ENCODE peak calls at places on chromosomes 1 and 21, in four cellular contexts. B is K562, Q is HepG2, A is GM12878. Z is an unnamed sample.

GRCh38 chr1:19113362-19114092 is 96.5 kb downstream of the UBR4 start:
- DNase-seq in Q (peak), A (no peak), B (peak), Z (peak)

GRCh38 chr1:210467440-210468040 is 138.8 kb downstream of the HHAT start:
- DNase-seq in A (no peak), Q (no peak), B (no peak), Z (no peak)

GRCh38 chr1:39205102-39205780 is 746 bp downstream of the MACF1 start:
- DNase-seq in A (no peak), B (peak), Q (no peak), Z (no peak)

GRCh38 chr1:8027748-8028631 is 1.9 kb upstream of the ERRFI1 start:
- DNase-seq in B (no peak), A (no peak), Q (peak), Z (no peak)

GRCh38 chr1:46479744-46480350 is 9.8 kb upstream of the DMBX1 start:
- DNase-seq in A (no peak), B (no peak), Q (no peak), Z (no peak)

GRCh38 chr1:24266398-24266941 is 52.7 kb upstream of the GRHL3 start:
- DNase-seq in Q (peak), A (no peak), B (peak), Z (no peak)

GRCh38 chr21:32306021-32306780 is 7.5 kb downstream of the MRAP start:
- DNase-seq in A (no peak), B (no peak), Q (peak), Z (peak)

GRCh38 chr1:235624751-235625192 is 24.8 kb downstream of the GNG4 start:
- DNase-seq in B (no peak), Q (no peak), A (no peak), Z (no peak)

GRCh38 chr1:14451217-14451616 is 147.3 kb upstream of the KAZN start:
- DNase-seq in Q (no peak), A (no peak), B (no peak), Z (no peak)

GRCh38 chr1:180267761-180268555 is 37.9 kb downstream of the LHX4 start:
- DNase-seq in B (peak), Q (no peak), A (no peak), Z (no peak)

GRCh38 chr1:244833734-244834595 is 1.5 kb upstream of the COX20 start:
- DNase-seq in B (peak), Q (peak), A (no peak), Z (peak)

GRCh38 chr1:115732307-115732706 is 36.2 kb downstream of the CASQ2 start:
- DNase-seq in A (no peak), Q (no peak), B (no peak), Z (no peak)

GRCh38 chr21:36235058-36235582 is 78.5 kb downstream of the DOP1B start:
- DNase-seq in Q (peak), B (no peak), A (no peak), Z (no peak)

GRCh38 chr1:59716551-59717231 is 98.1 kb upstream of the HOOK1 start:
- DNase-seq in Q (no peak), B (no peak), A (no peak), Z (no peak)

GRCh38 chr1:184210822-184211221 is 159.3 kb downstream of the TSEN15 start:
- DNase-seq in A (no peak), Q (no peak), B (no peak), Z (no peak)

GRCh38 chr1:33930346-33931114 is 66.7 kb downstream of the HMGB4 start:
- DNase-seq in A (no peak), B (no peak), Q (no peak), Z (no peak)

GRCh38 chr1:17089496-17089895 is 29.8 kb downstream of the PADI2 start:
- DNase-seq in Q (no peak), B (no peak), A (no peak), Z (no peak)

GRCh38 chr1:55612988-55613387 is 397.8 kb upstream of the USP24 start:
- DNase-seq in A (no peak), Q (no peak), B (no peak), Z (no peak)

GRCh38 chr21:45543371-45543709 is 1.1 kb upstream of the SLC19A1 start:
- DNase-seq in A (no peak), Q (no peak), B (no peak), Z (no peak)

GRCh38 chr1:223266632-223267172 is 97.3 kb downstream of the SUSD4 start:
- DNase-seq in A (no peak), Q (no peak), B (no peak), Z (no peak)

GRCh38 chr1:107935396-107936064 is 29.4 kb downstream of the VAV3 start:
- DNase-seq in Q (no peak), A (peak), B (no peak), Z (no peak)

GRCh38 chr21:14273736-14274538 is 58.0 kb downstream of the RBM11 start:
- DNase-seq in B (peak), A (no peak), Q (no peak), Z (no peak)

GRCh38 chr1:217713223-217713622 is 82.1 kb downstream of the SPATA17 start:
- DNase-seq in B (no peak), A (no peak), Q (no peak), Z (no peak)

GRCh38 chr1:186026946-186027345 is 292.8 kb downstream of the HMCN1 start:
- DNase-seq in Q (no peak), A (no peak), B (no peak), Z (no peak)

GRCh38 chr1:24695202-24695974 is 49.9 kb upstream of the CLIC4 start:
- DNase-seq in Q (no peak), B (peak), A (no peak), Z (no peak)

GRCh38 chr1:78095618-78096416 is 50.1 kb downstream of the GIPC2 start:
- DNase-seq in B (no peak), A (no peak), Q (no peak), Z (no peak)

GRCh38 chr1:170494369-170494768 is 37.6 kb upstream of the GORAB start:
- DNase-seq in A (no peak), B (no peak), Q (no peak), Z (no peak)

GRCh38 chr1:184838374-184838995 is 83.8 kb upstream of the EDEM3 start:
- DNase-seq in A (no peak), B (no peak), Q (no peak), Z (no peak)

GRCh38 chr1:225044258-225044657 is 114.8 kb downstream of the DNAH14 start:
- DNase-seq in Q (peak), A (no peak), B (no peak), Z (no peak)

GRCh38 chr1:235783148-235783776 is 83.4 kb downstream of the LYST start:
- DNase-seq in Q (peak), A (no peak), B (peak), Z (peak)

GRCh38 chr1:66671472-66671871 is 80.8 kb upstream of the DYNLT5 start:
- DNase-seq in Q (no peak), A (no peak), B (no peak), Z (no peak)

GRCh38 chr1:210483821-210484220 is 155.1 kb downstream of the HHAT start:
- DNase-seq in B (no peak), A (no peak), Q (no peak), Z (no peak)

GRCh38 chr1:218527737-218528136 is 182.6 kb downstream of the TGFB2 start:
- DNase-seq in Q (no peak), A (no peak), B (no peak), Z (no peak)

GRCh38 chr1:119779869-119780356 is 11.2 kb upstream of the HMGCS2 start:
- DNase-seq in B (no peak), A (no peak), Q (no peak), Z (no peak)

GRCh38 chr1:203649551-203650011 is 22.9 kb downstream of the ATP2B4 start:
- DNase-seq in A (no peak), B (no peak), Q (no peak), Z (no peak)

GRCh38 chr1:156772728-156773497 is 5.6 kb downstream of the PRCC start:
- DNase-seq in Q (no peak), A (no peak), B (peak), Z (no peak)

GRCh38 chr1:94286864-94287437 is 49.6 kb upstream of the ARHGAP29 start:
- DNase-seq in A (no peak), Q (no peak), B (no peak), Z (no peak)

GRCh38 chr1:157773723-157774350 is 3.1 kb downstream of the FCRL2 start:
- DNase-seq in A (no peak), Q (peak), B (peak), Z (peak)

DNA sequence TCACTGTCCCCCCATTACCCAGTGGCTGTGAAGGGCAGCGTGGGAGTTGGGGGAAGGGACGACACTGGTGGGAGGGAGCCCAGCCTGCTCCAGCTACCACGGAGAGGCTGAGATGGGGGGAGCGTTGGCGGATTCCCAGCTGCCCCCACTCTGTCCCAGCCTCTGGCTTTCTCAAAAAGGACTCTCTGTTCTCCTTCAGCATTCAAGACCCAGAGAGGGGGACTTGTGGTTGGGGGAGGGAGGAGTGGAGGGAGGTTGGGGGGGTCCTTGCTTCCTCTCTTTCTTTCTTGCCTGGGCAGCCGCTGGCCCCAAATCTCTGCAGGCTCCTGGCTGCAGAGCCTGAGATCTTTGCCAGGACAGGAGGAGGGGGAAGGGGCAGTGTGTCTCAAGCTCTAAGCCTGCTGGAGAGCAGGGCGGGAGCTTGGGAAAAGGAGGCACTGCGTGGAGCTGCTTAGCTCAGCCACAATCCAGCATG is 2.2 kb downstream of the ATP1A2 start:
- DNase-seq in B (no peak), Q (no peak), A (no peak), Z (no peak)
- TF ChIP-seq BHLHE40 in B (no peak), Q (no peak), A (no peak), Z (no peak)

DNA sequence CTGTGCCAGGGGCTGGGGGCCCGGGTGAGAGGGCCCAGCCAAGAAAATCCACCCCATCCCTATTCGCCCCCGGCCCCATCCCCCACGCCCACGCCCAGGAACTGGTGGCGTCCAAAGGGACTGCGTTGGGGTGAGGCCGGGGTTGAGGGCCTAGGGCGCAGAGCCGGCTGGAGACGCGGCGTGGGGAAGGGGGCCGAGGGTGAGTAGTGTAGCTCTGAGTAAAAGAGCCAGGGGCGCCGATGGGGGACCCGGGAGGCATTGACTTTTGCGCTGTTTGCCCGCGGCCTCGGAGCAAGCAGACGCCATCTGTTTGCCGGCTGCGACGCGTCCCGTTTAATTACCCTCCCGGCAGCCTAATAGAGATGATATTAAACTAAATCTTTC is 3.5 kb upstream of the DMRTA2 start:
- DNase-seq in B (no peak), A (no peak), Q (no peak), Z (no peak)
- TF ChIP-seq TARDBP in B (no peak), A (no peak), Q (no peak), Z (no peak)

GRCh38 chr1:145714524-145715111 is 4.7 kb upstream of the CD160 start:
- DNase-seq in Q (peak), B (no peak), A (no peak), Z (no peak)
- TF ChIP-seq FOXM1 in Q (no peak), B (no peak), A (no peak), Z (no peak)

DNA sequence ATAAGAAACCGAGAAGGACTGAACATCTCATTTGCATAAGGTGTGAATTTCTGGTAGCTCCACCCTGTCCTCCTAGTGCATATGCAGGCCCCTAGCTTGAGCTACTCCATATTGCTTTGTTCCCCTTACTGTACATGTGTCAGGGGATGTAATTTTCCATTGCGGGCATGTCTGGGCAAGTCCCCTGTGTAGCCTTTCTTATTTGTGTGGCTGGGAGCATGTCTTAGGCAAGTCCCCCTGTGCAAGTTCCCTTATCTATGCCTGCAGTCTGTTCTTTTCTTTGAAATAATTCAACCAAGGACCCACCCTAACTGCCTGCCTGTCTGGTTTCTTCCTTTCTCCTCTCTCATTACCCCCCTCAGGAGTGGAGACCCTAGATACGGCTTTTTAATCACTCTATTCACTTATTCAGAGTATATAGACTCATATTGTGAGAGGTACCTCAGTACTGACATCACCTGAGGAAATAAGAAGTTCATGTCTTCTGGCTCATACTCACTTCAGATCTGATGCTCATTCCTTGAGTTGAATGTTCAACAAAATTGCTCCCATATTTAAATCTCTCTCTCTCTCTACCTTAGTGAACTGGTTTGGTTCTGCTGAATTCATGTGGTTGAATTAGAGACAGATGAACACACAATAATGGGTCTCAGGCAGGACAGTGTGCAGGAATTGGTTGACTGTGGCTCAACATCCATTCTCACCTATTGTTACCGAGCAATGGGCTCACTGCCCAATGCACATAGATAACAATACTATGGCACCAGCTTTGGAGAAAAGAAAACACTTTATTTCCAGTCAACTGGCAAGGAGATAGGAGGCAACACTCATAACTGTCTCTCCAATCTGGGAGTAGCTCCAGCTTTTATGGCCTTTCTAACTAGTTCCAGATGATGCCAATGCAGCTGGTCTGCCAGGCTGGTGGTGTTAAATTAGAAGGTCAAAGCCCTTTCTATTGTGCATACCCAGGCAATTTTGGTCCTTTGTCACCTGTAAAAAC is 27.9 kb upstream of the NPL start:
- DNase-seq in Q (no peak), B (no peak), A (no peak), Z (no peak)
- TF ChIP-seq BHLHE40 in Q (no peak), B (no peak), A (no peak), Z (no peak)

GRCh38 chr1:50416150-50416527 is 7.1 kb downstream of the DMRTA2 start:
- DNase-seq in Q (no peak), A (no peak), B (no peak), Z (no peak)
- TF ChIP-seq TARDBP in Q (no peak), A (no peak), B (no peak), Z (no peak)

GRCh38 chr1:43049487-43049886 is 90.8 kb upstream of the SLC2A1 start:
- DNase-seq in Q (no peak), B (no peak), A (no peak), Z (no peak)
- TF ChIP-seq FOXM1 in Q (no peak), B (no peak), A (no peak), Z (no peak)